ENCODE peak calls at places on chromosomes 7 and 10, in four cellular contexts. One of them, this sample, is unnamed.

GRCh38 chr10:43702213-43702935 is 53.7 kb upstream of the ZNF32 start:
- DNase-seq in mesenteric fat pad: no peak
- DNase-seq in ACHN: no peak
- DNase-seq in AG09319: no peak
- DNase-seq in this sample: no peak

GRCh38 chr7:106064836-106065559 is 47.1 kb downstream of the SYPL1 start:
- DNase-seq in mesenteric fat pad: no peak
- DNase-seq in ACHN: peak; percentile 100
- DNase-seq in AG09319: peak; percentile 87
- DNase-seq in this sample: peak; percentile 90

GRCh38 chr10:70584941-70585544 is 17.5 kb downstream of the PRF1 start:
- DNase-seq in mesenteric fat pad: peak; percentile 69
- DNase-seq in ACHN: no peak
- DNase-seq in AG09319: no peak
- DNase-seq in this sample: peak; percentile 70

GRCh38 chr10:44510716-44511115 is 125.8 kb upstream of the CXCL12 start:
- DNase-seq in mesenteric fat pad: no peak
- DNase-seq in ACHN: no peak
- DNase-seq in AG09319: peak; percentile 27
- DNase-seq in this sample: no peak

GRCh38 chr7:93031795-93032194 is 86.0 kb downstream of the SAMD9 start:
- DNase-seq in mesenteric fat pad: no peak
- DNase-seq in ACHN: no peak
- DNase-seq in AG09319: no peak
- DNase-seq in this sample: no peak

GRCh38 chr10:22437620-22438588 is 92.6 kb downstream of the SPAG6 start:
- DNase-seq in mesenteric fat pad: no peak
- DNase-seq in ACHN: peak; percentile 22
- DNase-seq in AG09319: no peak
- DNase-seq in this sample: no peak

GRCh38 chr7:148916186-148916585 is 32.1 kb upstream of the EZH2 start:
- DNase-seq in mesenteric fat pad: no peak
- DNase-seq in ACHN: no peak
- DNase-seq in AG09319: peak; percentile 36
- DNase-seq in this sample: no peak

GRCh38 chr7:127927339-127927679 is 103.9 kb downstream of the LRRC4 start:
- DNase-seq in mesenteric fat pad: no peak
- DNase-seq in ACHN: no peak
- DNase-seq in AG09319: no peak
- DNase-seq in this sample: no peak

GRCh38 chr10:6114758-6115410 is 26.1 kb downstream of the RBM17 start:
- DNase-seq in mesenteric fat pad: no peak
- DNase-seq in ACHN: peak; percentile 15
- DNase-seq in AG09319: peak; percentile 62
- DNase-seq in this sample: no peak

GRCh38 chr7:585873-586272 is 66.2 kb upstream of the PDGFA start:
- DNase-seq in mesenteric fat pad: no peak
- DNase-seq in ACHN: no peak
- DNase-seq in AG09319: no peak
- DNase-seq in this sample: no peak

GRCh38 chr10:57018452-57018851 is 657.4 kb upstream of the ZWINT start:
- DNase-seq in mesenteric fat pad: no peak
- DNase-seq in ACHN: no peak
- DNase-seq in AG09319: no peak
- DNase-seq in this sample: no peak

GRCh38 chr7:30929686-30930085 is 18.0 kb downstream of the AQP1 start:
- DNase-seq in mesenteric fat pad: peak; percentile 64
- DNase-seq in ACHN: no peak
- DNase-seq in AG09319: no peak
- DNase-seq in this sample: peak; percentile 61

GRCh38 chr7:148330124-148330818 is 260.3 kb upstream of the C7orf33 start:
- DNase-seq in mesenteric fat pad: no peak
- DNase-seq in ACHN: no peak
- DNase-seq in AG09319: no peak
- DNase-seq in this sample: no peak

GRCh38 chr10:124183617-124184016 is 90.2 kb upstream of the CHST15 start:
- DNase-seq in mesenteric fat pad: peak; percentile 37
- DNase-seq in ACHN: no peak
- DNase-seq in AG09319: no peak
- DNase-seq in this sample: no peak

GRCh38 chr10:47059606-47060311 is 148.5 kb downstream of the PTPN20 start:
- DNase-seq in mesenteric fat pad: peak; percentile 75
- DNase-seq in ACHN: no peak
- DNase-seq in AG09319: no peak
- DNase-seq in this sample: no peak

GRCh38 chr7:2440608-2441245 is 35.5 kb downstream of the GRIFIN start:
- DNase-seq in mesenteric fat pad: no peak
- DNase-seq in ACHN: no peak
- DNase-seq in AG09319: no peak
- DNase-seq in this sample: no peak

GRCh38 chr7:153190452-153190851 is 430.9 kb downstream of the ACTR3B start:
- DNase-seq in mesenteric fat pad: no peak
- DNase-seq in ACHN: no peak
- DNase-seq in AG09319: no peak
- DNase-seq in this sample: no peak

GRCh38 chr7:142328551-142328950 is 70.7 kb upstream of the PRSS58 start:
- DNase-seq in mesenteric fat pad: no peak
- DNase-seq in ACHN: no peak
- DNase-seq in AG09319: no peak
- DNase-seq in this sample: no peak

GRCh38 chr10:70540789-70541360 is 61.7 kb downstream of the PRF1 start:
- DNase-seq in mesenteric fat pad: no peak
- DNase-seq in ACHN: no peak
- DNase-seq in AG09319: no peak
- DNase-seq in this sample: no peak